ENCODE peak calls at places on chromosomes 5 and 9, in seven cellular contexts. A is dorsolateral prefrontal cortex, U is astrocyte of the spinal cord, S is AG10803, L is GM23338, I is mesothelial cell of epicardium, E is cardiac fibroblast. Y is an unnamed sample.

GRCh38 chr9:110317921-110318320 is 19.7 kb downstream of the TXNDC8 start:
- DNase-seq in S (no peak), E (no peak), I (no peak), A (no peak), U (no peak), L (no peak), Y (no peak)

GRCh38 chr9:134965851-134966250 is 48.1 kb upstream of the FCN1 start:
- DNase-seq in U (no peak), A (peak), L (no peak), I (no peak), E (no peak), S (no peak), Y (no peak)

GRCh38 chr9:93297659-93298497 is 113.9 kb downstream of the WNK2 start:
- DNase-seq in S (no peak), I (no peak), E (no peak), U (no peak), L (peak), A (no peak), Y (peak)

GRCh38 chr5:20523099-20523498 is 535.1 kb upstream of the CDH18 start:
- DNase-seq in A (no peak), E (no peak), L (no peak), U (no peak), S (no peak), I (no peak), Y (no peak)

GRCh38 chr9:101371813-101372212 is 13.0 kb downstream of the BAAT start:
- DNase-seq in I (no peak), A (no peak), S (no peak), U (no peak), E (no peak), L (no peak), Y (no peak)

GRCh38 chr9:80467632-80468031 is 895.9 kb downstream of the TLE4 start:
- DNase-seq in S (no peak), A (no peak), L (no peak), E (peak), U (peak), I (no peak), Y (no peak)

GRCh38 chr5:91132552-91132951 is 250.6 kb downstream of the ARRDC3 start:
- DNase-seq in A (no peak), S (no peak), I (no peak), E (no peak), L (no peak), U (no peak), Y (no peak)

GRCh38 chr5:180069589-180070247 is 1.8 kb downstream of the RNF130 start:
- DNase-seq in I (no peak), U (peak), A (peak), L (no peak), E (no peak), S (peak), Y (no peak)

GRCh38 chr9:71245651-71246050 is 124.2 kb upstream of the TRPM3 start:
- DNase-seq in I (no peak), A (no peak), U (no peak), S (no peak), E (no peak), L (peak), Y (no peak)

GRCh38 chr5:126234563-126235195 is 188.5 kb upstream of the GRAMD2B start:
- DNase-seq in U (peak), E (peak), I (no peak), L (peak), S (peak), A (no peak), Y (no peak)

GRCh38 chr5:137091473-137091872 is 407.7 kb downstream of the SPOCK1 start:
- DNase-seq in U (peak), I (no peak), L (peak), S (no peak), A (no peak), E (peak), Y (no peak)

GRCh38 chr5:126514159-126515141 is 80.6 kb downstream of the ALDH7A1 start:
- DNase-seq in A (no peak), S (no peak), I (no peak), E (peak), L (no peak), U (peak), Y (no peak)

GRCh38 chr9:93124793-93125192 is 9.3 kb downstream of the NINJ1 start:
- DNase-seq in I (no peak), A (no peak), L (no peak), E (no peak), S (no peak), U (no peak), Y (no peak)

GRCh38 chr5:157143127-157143959 is 678 bp upstream of the MED7 start:
- DNase-seq in I (no peak), E (peak), S (peak), U (peak), A (peak), L (peak), Y (no peak)

GRCh38 chr5:95842955-95843544 is 20.5 kb upstream of the GLRX start:
- DNase-seq in E (peak), I (no peak), U (peak), A (peak), S (peak), L (peak), Y (no peak)

GRCh38 chr9:120212153-120212852 is 367.7 kb downstream of the CDK5RAP2 start:
- DNase-seq in I (no peak), E (no peak), A (no peak), S (no peak), U (no peak), L (no peak), Y (no peak)

GRCh38 chr5:145478651-145479050 is 356.5 kb downstream of the PRELID2 start:
- DNase-seq in I (no peak), E (no peak), L (no peak), A (no peak), U (no peak), S (no peak), Y (no peak)

GRCh38 chr5:33608476-33609026 is 167.8 kb downstream of the TARS1 start:
- DNase-seq in U (peak), L (peak), I (no peak), E (no peak), S (no peak), A (no peak), Y (no peak)

GRCh38 chr5:138280915-138281314 is 6.5 kb upstream of the GFRA3 start:
- DNase-seq in S (no peak), E (no peak), I (no peak), L (no peak), U (no peak), A (no peak), Y (no peak)

GRCh38 chr5:157148734-157149615 is 6.3 kb upstream of the MED7 start:
- DNase-seq in A (peak), S (peak), E (peak), U (peak), L (peak), I (peak), Y (no peak)

GRCh38 chr5:149310947-149311675 is 34.2 kb upstream of the GRPEL2 start:
- DNase-seq in E (peak), U (peak), A (no peak), I (no peak), S (peak), L (peak), Y (no peak)

GRCh38 chr9:122355336-122355875 is 15.4 kb upstream of the PTGS1 start:
- DNase-seq in I (no peak), U (no peak), S (no peak), A (no peak), L (no peak), E (no peak), Y (no peak)

GRCh38 chr9:124769451-124770358 is 1.4 kb downstream of the NR6A1 start:
- DNase-seq in S (no peak), U (no peak), E (no peak), A (no peak), L (peak), I (peak), Y (no peak)

GRCh38 chr9:4832786-4833579 is 40.2 kb downstream of the RCL1 start:
- DNase-seq in I (no peak), U (peak), A (no peak), L (no peak), E (peak), S (peak), Y (no peak)

GRCh38 chr5:77707786-77708185 is 68.4 kb downstream of the TBCA start:
- DNase-seq in U (no peak), E (no peak), S (no peak), A (no peak), I (no peak), L (no peak), Y (no peak)

GRCh38 chr5:93019896-93020295 is 561.1 kb downstream of the NR2F1-AS1 start:
- DNase-seq in A (no peak), U (no peak), E (no peak), I (no peak), L (no peak), S (no peak), Y (no peak)

GRCh38 chr9:123347289-123348060 is 8.5 kb upstream of the CRB2 start:
- DNase-seq in A (no peak), U (no peak), S (no peak), I (no peak), E (no peak), L (no peak), Y (no peak)

GRCh38 chr9:92668746-92669526 is 995 bp downstream of the IPPK start:
- DNase-seq in U (peak), I (no peak), L (peak), S (peak), E (peak), A (peak), Y (no peak)

GRCh38 chr5:144467795-144468194 is 297.1 kb downstream of the KCTD16 start:
- DNase-seq in U (peak), E (peak), A (no peak), S (peak), L (peak), I (no peak), Y (no peak)

GRCh38 chr5:67182406-67182805 is 14.2 kb downstream of the CD180 start:
- DNase-seq in U (peak), E (peak), S (peak), A (no peak), L (peak), I (no peak), Y (no peak)

GRCh38 chr5:10789726-10790125 is 28.7 kb upstream of the DAP start:
- DNase-seq in L (no peak), E (no peak), U (no peak), S (peak), I (no peak), A (no peak), Y (no peak)

GRCh38 chr9:96100385-96100978 is 201.5 kb downstream of the HSD17B3 start:
- DNase-seq in S (no peak), L (peak), E (no peak), A (no peak), I (no peak), U (no peak), Y (no peak)

GRCh38 chr9:137114613-137115393 is at the start of gene DPP7:
- DNase-seq in S (peak), L (peak), E (peak), A (peak), I (peak), U (no peak), Y (no peak)

GRCh38 chr5:40258205-40258604 is 421.5 kb upstream of the PTGER4 start:
- DNase-seq in A (no peak), E (peak), L (no peak), S (no peak), U (no peak), I (no peak), Y (no peak)

GRCh38 chr9:129610473-129611301 is 10.2 kb downstream of the C9orf50 start:
- DNase-seq in U (peak), E (peak), I (peak), L (peak), A (peak), S (peak), Y (peak)

GRCh38 chr5:92810036-92810435 is 771.0 kb downstream of the NR2F1-AS1 start:
- DNase-seq in L (no peak), A (no peak), E (no peak), U (no peak), S (no peak), I (no peak), Y (no peak)

GRCh38 chr5:121273818-121274433 is 577.8 kb upstream of the FTMT start:
- DNase-seq in L (no peak), S (peak), A (no peak), U (peak), I (no peak), E (peak), Y (no peak)

GRCh38 chr5:160071521-160072299 is 47.5 kb downstream of the PWWP2A start:
- DNase-seq in S (no peak), U (no peak), I (no peak), E (peak), L (no peak), A (no peak), Y (no peak)

GRCh38 chr9:112489876-112490661 is 3.4 kb downstream of the KIAA1958 start:
- DNase-seq in I (no peak), U (no peak), E (no peak), S (no peak), A (no peak), L (no peak), Y (no peak)

GRCh38 chr5:72000707-72001106 is 106.6 kb upstream of the MAP1B start:
- DNase-seq in U (no peak), I (no peak), A (no peak), S (no peak), L (no peak), E (no peak), Y (no peak)
- TF ChIP-seq CTCF in U (no peak), I (no peak), A (no peak), S (no peak), L (no peak), E (no peak), Y (no peak)

GRCh38 chr9:535356-535755 is 306.1 kb upstream of the DMRT1 start:
- DNase-seq in I (no peak), L (no peak), S (no peak), U (no peak), A (no peak), E (no peak), Y (no peak)

GRCh38 chr9:532707-533106 is 308.8 kb upstream of the DMRT1 start:
- DNase-seq in U (no peak), L (no peak), I (no peak), S (no peak), A (no peak), E (no peak), Y (no peak)

GRCh38 chr9:534886-535285 is 306.6 kb upstream of the DMRT1 start:
- DNase-seq in A (peak), L (no peak), E (peak), U (no peak), I (no peak), S (no peak), Y (no peak)

DNA sequence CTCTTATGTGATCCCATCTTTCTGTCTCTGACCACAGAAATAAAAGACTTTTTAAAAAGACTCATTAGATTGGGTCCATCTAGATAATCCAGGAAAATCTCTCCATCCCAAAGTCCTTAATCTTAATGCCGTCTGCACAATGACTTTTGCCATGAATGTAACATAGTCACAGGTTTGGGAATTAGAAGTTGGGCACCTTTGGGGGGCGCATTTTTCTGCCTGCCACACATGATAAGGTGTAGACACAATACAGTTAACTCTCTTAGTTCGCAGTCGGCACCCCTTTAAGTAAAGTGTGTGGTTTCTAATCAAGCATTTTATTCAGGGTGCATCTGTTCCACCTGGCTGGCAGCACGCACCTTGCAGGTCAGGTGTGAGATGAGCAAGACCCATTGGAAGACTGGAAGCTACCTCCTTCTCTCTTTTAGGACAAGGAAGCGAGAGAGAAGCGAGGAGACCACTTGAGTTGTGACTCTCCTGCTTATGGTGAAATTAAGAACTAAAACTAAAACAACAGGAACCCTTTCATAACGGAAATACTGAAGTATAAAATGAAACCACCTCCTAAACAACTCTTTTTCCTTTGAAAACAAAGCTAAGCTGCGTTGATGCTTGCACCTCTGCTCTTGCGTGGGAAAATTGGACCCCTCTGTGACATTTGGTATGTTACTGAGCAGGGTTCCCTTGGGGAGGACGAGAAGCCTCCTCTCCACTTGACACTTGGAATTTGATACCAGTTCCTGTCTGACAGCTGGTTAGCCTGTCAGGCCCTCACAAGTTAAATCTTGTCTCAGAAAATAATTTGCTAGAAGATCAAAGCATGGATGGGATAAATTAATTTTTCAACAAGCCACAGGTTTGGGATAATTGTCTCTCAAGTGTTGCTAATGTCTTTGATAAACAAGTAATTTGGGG is 304.6 kb upstream of the DMRT1 start:
- DNase-seq in U (no peak), E (no peak), L (no peak), A (no peak), S (no peak), I (no peak), Y (no peak)
- TF ChIP-seq CTCF in U (no peak), E (no peak), L (no peak), A (no peak), S (no peak), I (no peak), Y (no peak)

DNA sequence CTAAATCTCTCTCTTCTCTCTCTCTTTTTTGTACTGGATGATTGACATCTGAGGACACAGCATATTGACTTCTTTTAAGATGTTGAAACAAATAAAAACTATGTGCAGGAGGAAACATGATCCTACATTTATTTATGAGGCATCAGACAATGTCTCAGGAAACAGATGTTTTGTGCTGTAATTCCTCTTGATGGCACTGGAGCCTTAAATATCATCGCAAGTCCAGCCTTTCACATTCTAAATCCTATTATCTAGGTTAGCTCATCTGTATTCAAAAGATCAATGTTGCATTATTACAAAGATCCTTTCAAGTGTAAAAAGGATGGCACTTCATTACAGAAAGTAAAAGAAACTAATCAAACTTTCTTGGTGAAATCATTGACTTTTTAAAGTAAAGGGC is 63.9 kb downstream of the MAT2B start:
- DNase-seq in S (peak), A (no peak), E (peak), L (no peak), U (peak), I (no peak), Y (no peak)
- TF ChIP-seq CTCF in S (peak), A (no peak), E (no peak), L (peak), U (peak), I (no peak), Y (peak)

GRCh38 chr5:23977996-23978395 is 470.6 kb downstream of the PRDM9 start:
- DNase-seq in L (peak), U (no peak), S (no peak), E (no peak), I (no peak), A (no peak), Y (no peak)
- TF ChIP-seq CTCF in L (peak), U (peak), S (peak), E (peak), I (peak), A (no peak), Y (peak)

GRCh38 chr9:105539452-105539851 is 18.5 kb upstream of the FKTN start:
- DNase-seq in L (peak), U (no peak), I (no peak), A (no peak), E (no peak), S (no peak), Y (no peak)
- TF ChIP-seq CTCF in L (peak), U (no peak), I (no peak), A (no peak), E (no peak), S (no peak), Y (peak)

GRCh38 chr5:4081466-4081865 is 485.8 kb downstream of the IRX1 start:
- DNase-seq in A (no peak), U (no peak), S (no peak), I (no peak), L (no peak), E (no peak), Y (no peak)
- TF ChIP-seq CTCF in A (no peak), U (no peak), S (no peak), I (no peak), L (peak), E (no peak), Y (no peak)

GRCh38 chr5:110809006-110809405 is 70.2 kb downstream of the SLC25A46 start:
- DNase-seq in E (no peak), U (no peak), A (no peak), S (no peak), I (no peak), L (no peak), Y (no peak)

GRCh38 chr5:110802998-110803397 is 64.2 kb downstream of the SLC25A46 start:
- DNase-seq in E (no peak), S (no peak), U (no peak), I (no peak), A (no peak), L (no peak), Y (no peak)

GRCh38 chr5:110807174-110807573 is 68.4 kb downstream of the SLC25A46 start:
- DNase-seq in S (no peak), A (no peak), U (no peak), I (no peak), E (peak), L (no peak), Y (no peak)

GRCh38 chr5:110803467-110804326 is 64.9 kb downstream of the SLC25A46 start:
- DNase-seq in I (no peak), L (no peak), S (no peak), A (no peak), E (no peak), U (no peak), Y (no peak)
- TF ChIP-seq CTCF in I (no peak), L (no peak), S (no peak), A (no peak), E (no peak), U (no peak), Y (no peak)

GRCh38 chr9:107087256-107087655 is 195.8 kb upstream of the RAD23B start:
- DNase-seq in S (peak), U (no peak), E (peak), I (no peak), L (no peak), A (no peak), Y (no peak)
- TF ChIP-seq CTCF in S (peak), U (no peak), E (no peak), I (no peak), L (no peak), A (no peak), Y (no peak)

DNA sequence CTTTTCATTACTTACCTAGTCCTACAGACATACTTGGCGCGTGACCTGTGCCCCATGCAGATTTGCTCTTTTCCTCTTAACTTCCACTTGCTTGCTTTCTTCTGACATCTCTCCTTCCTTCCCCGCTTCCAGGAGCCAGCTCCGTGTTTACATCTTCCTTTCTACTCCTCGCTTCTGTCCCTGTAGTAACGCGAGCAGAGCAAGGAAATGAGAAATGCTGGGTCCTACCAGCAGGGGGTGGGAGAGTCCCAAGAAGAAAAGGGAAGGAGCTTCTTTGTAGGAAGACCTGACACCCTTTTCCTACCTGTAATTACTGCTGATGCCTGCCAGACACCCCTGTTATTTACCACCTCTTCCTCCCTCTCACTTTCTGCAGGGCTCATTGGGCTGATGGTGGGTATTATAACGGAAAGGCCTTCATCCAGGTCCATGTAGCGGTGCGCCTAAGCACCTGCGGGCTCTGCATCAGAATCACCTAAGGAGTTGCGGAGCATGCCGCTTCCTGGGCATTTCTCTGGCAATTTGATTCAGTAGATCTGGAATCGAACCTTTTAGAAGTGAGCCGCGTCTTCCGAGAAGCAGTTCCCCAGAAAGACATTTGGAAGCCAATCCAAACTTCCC is 1260.8 kb upstream of the WWC1 start:
- DNase-seq in E (peak), L (peak), A (no peak), I (no peak), S (peak), U (no peak), Y (no peak)
- TF ChIP-seq CTCF in E (no peak), L (peak), A (no peak), I (peak), S (peak), U (peak), Y (peak)